ENCODE peak calls at places on chromosomes 16 and 17, in five cellular contexts. M, X, N, V and O are unnamed samples.

GRCh38 chr17:67020293-67020766 is 24.0 kb upstream of the CACNG1 start:
- DNase-seq in M (no peak), X (no peak), N (no peak), V (no peak), O (no peak)

GRCh38 chr17:32831627-32832243 is 45.2 kb downstream of the MYO1D start:
- DNase-seq in M (no peak), X (no peak), N (no peak), V (no peak), O (no peak)

GRCh38 chr17:71084219-71084618 is 914.9 kb downstream of the KCNJ2 start:
- DNase-seq in M (no peak), X (no peak), N (peak), V (peak), O (peak)

GRCh38 chr17:31568140-31568938 is 176.9 kb downstream of the RAB11FIP4 start:
- DNase-seq in M (no peak), X (no peak), N (peak), V (no peak), O (peak)

GRCh38 chr16:20956319-20956718 is 55.7 kb downstream of the LYRM1 start:
- DNase-seq in M (no peak), X (no peak), N (no peak), V (no peak), O (peak)

GRCh38 chr16:86732621-86733297 is 154.4 kb downstream of the FOXL1 start:
- DNase-seq in M (no peak), X (no peak), N (no peak), V (no peak), O (no peak)

GRCh38 chr17:3497101-3497500 is 21.3 kb downstream of the ASPA start:
- DNase-seq in M (no peak), X (no peak), N (no peak), V (no peak), O (no peak)

GRCh38 chr16:56709686-56710040 is 20.3 kb upstream of the NUP93 start:
- DNase-seq in M (no peak), X (no peak), N (no peak), V (no peak), O (no peak)

GRCh38 chr16:65546353-65546791 is 424.5 kb upstream of the CDH11 start:
- DNase-seq in M (no peak), X (no peak), N (no peak), V (no peak), O (no peak)

GRCh38 chr17:49404371-49404770 is 10.3 kb downstream of the PHB1 start:
- DNase-seq in M (peak), X (no peak), N (no peak), V (no peak), O (no peak)

GRCh38 chr16:59905131-59905530 is 1171.0 kb upstream of the GOT2 start:
- DNase-seq in M (no peak), X (no peak), N (no peak), V (no peak), O (no peak)

GRCh38 chr16:6081320-6081976 is 983.9 kb upstream of the EEF2KMT start:
- DNase-seq in M (no peak), X (peak), N (peak), V (peak), O (no peak)

GRCh38 chr17:42403150-42403549 is 14.9 kb upstream of the STAT3 start:
- DNase-seq in M (peak), X (no peak), N (no peak), V (no peak), O (no peak)

GRCh38 chr16:50293041-50293783 is 26.9 kb downstream of the ADCY7 start:
- DNase-seq in M (no peak), X (no peak), N (no peak), V (no peak), O (no peak)

GRCh38 chr17:74391771-74392170 is 24.5 kb downstream of the GPR142 start:
- DNase-seq in M (no peak), X (no peak), N (no peak), V (no peak), O (no peak)

GRCh38 chr16:77696149-77696548 is 26.2 kb upstream of the NUDT7 start:
- DNase-seq in M (no peak), X (no peak), N (no peak), V (no peak), O (no peak)

GRCh38 chr17:39800540-39800939 is 62.8 kb downstream of the GRB7 start:
- DNase-seq in M (peak), X (no peak), N (no peak), V (no peak), O (peak)

GRCh38 chr17:57746221-57746620 is 1.1 kb upstream of the CCDC182 start:
- DNase-seq in M (no peak), X (no peak), N (no peak), V (no peak), O (no peak)

GRCh38 chr17:57745242-57745641 is at the start of gene CCDC182:
- DNase-seq in M (no peak), X (no peak), N (no peak), V (no peak), O (no peak)

GRCh38 chr17:57750109-57750845 is 5.2 kb upstream of the CCDC182 start:
- DNase-seq in M (no peak), X (no peak), N (no peak), V (no peak), O (no peak)

GRCh38 chr17:57749701-57750100 is 4.6 kb upstream of the CCDC182 start:
- DNase-seq in M (no peak), X (no peak), N (no peak), V (no peak), O (no peak)

GRCh38 chr17:57747221-57748017 is 2.3 kb upstream of the CCDC182 start:
- DNase-seq in M (peak), X (peak), N (peak), V (peak), O (peak)
- H3K4me3 ChIP-seq in M (no peak), X (no peak), N (no peak), V (no peak), O (no peak)

DNA sequence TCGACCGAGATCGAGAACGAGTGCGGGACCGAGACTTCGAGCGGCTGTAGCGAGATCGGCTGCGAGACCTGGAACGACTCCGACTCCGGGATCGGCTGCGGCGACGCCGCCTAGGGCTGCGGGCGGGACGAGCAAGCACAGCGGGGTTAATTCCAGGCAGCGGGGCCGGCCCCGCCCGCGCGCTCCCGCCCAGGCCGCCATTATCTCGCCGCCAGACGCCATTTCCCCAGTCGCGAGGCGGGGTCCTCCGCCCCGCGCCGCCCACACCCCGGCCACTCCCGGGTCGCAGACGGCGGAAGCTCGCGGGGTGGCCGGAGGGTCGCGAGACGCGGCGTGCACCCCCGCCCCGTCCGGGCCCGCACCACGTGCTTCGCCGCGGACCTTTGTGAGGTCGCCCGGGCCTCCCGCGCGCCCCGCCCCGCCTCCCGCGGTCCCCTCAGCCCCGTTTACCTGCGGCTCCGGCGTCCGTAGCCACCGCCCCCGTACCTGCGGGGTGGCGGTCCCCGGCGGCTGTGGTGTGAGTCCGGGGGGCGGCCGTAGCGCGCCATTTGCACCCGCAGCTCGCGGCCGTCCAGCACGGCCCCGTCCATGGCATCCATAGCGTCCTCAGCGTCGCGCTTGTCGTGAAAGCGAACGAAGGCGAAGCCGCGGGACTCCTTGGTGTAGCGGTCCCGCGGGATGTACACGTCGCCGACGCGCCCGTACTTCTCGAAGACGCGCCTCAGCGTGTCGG is 616 bp downstream of the SRSF2 start:
- DNase-seq in M (peak), X (no peak), N (peak), V (no peak), O (peak)
- TF ChIP-seq CTCF in M (no peak), X (no peak), N (peak), V (no peak), O (peak)

GRCh38 chr16:2008009-2008526 is 1.6 kb downstream of the ZNF598 start:
- DNase-seq in M (no peak), X (no peak), N (no peak), V (no peak), O (peak)
- H3K4me3 ChIP-seq in M (peak), X (peak), N (peak), V (peak), O (peak)

GRCh38 chr17:28726396-28726911 is 421 bp upstream of the TLCD1 start:
- DNase-seq in M (no peak), X (no peak), N (peak), V (peak), O (peak)

GRCh38 chr17:28725660-28726395 is at the start of gene TLCD1:
- DNase-seq in M (peak), X (no peak), N (peak), V (peak), O (peak)

GRCh38 chr17:28726912-28727726 is 1.1 kb upstream of the TLCD1 start:
- DNase-seq in M (peak), X (no peak), N (peak), V (peak), O (peak)

GRCh38 chr17:28728364-28729200 is at the start of gene NEK8:
- DNase-seq in M (peak), X (no peak), N (peak), V (peak), O (peak)

GRCh38 chr17:28727727-28728363 is 743 bp upstream of the NEK8 start:
- DNase-seq in M (peak), X (no peak), N (peak), V (peak), O (peak)
- TF ChIP-seq CTCF in M (no peak), X (no peak), N (peak), V (peak), O (peak)

GRCh38 chr16:4218202-4218601 is 23.7 kb downstream of the SRL start:
- DNase-seq in M (no peak), X (no peak), N (peak), V (no peak), O (no peak)
- H3K4me3 ChIP-seq in M (no peak), X (no peak), N (no peak), V (no peak), O (no peak)